ENCODE peak calls at places on chromosome 6, in four cellular contexts. M is H1, C is K562, A is HepG2. D is an unnamed sample.

GRCh38 chr6:100796049-100796823 is 84.9 kb downstream of the ASCC3 start:
- DNase-seq in M (no peak), C (peak; percentile 5), A (no peak), D (no peak)

GRCh38 chr6:4355241-4355640 is 219.9 kb upstream of the ECI2 start:
- DNase-seq in M (no peak), C (no peak), A (no peak), D (peak; percentile 61)

GRCh38 chr6:8229913-8230312 is 127.6 kb upstream of the EEF1E1 start:
- DNase-seq in M (peak; percentile 39), C (no peak), A (no peak), D (no peak)

GRCh38 chr6:3209114-3210023 is 18.1 kb downstream of the TUBB2B start:
- DNase-seq in M (peak; percentile 87), C (peak; percentile 93), A (peak; percentile 88), D (no peak)

GRCh38 chr6:167839343-167839742 is 12.6 kb downstream of the AFDN start:
- DNase-seq in M (no peak), C (no peak), A (no peak), D (no peak)

GRCh38 chr6:107618672-107619071 is 128.8 kb downstream of the SOBP start:
- DNase-seq in M (no peak), C (no peak), A (no peak), D (no peak)

GRCh38 chr6:43806041-43806757 is 36.2 kb downstream of the VEGFA start:
- DNase-seq in M (no peak), C (no peak), A (peak; percentile 98), D (no peak)

GRCh38 chr6:78611886-78612480 is 255.4 kb upstream of the IRAK1BP1 start:
- DNase-seq in M (no peak), C (peak; percentile 26), A (peak; percentile 1), D (peak; percentile 40)

GRCh38 chr6:43496370-43497128 is 13.6 kb downstream of the LRRC73 start:
- DNase-seq in M (no peak), C (peak; percentile 85), A (peak; percentile 80), D (peak; percentile 27)

GRCh38 chr6:136886110-136886509 is 36.0 kb upstream of the SLC35D3 start:
- DNase-seq in M (no peak), C (peak; percentile 20), A (peak; percentile 9), D (no peak)

GRCh38 chr6:52815167-52816092 is 11.8 kb upstream of the GSTA1 start:
- DNase-seq in M (peak; percentile 34), C (peak; percentile 66), A (peak; percentile 91), D (peak; percentile 14)

GRCh38 chr6:157867981-157868380 is 44.9 kb downstream of the SNX9 start:
- DNase-seq in M (no peak), C (no peak), A (no peak), D (peak; percentile 48)

GRCh38 chr6:159880412-159880811 is 10.4 kb upstream of the MAS1 start:
- DNase-seq in M (no peak), C (no peak), A (no peak), D (no peak)

DNA sequence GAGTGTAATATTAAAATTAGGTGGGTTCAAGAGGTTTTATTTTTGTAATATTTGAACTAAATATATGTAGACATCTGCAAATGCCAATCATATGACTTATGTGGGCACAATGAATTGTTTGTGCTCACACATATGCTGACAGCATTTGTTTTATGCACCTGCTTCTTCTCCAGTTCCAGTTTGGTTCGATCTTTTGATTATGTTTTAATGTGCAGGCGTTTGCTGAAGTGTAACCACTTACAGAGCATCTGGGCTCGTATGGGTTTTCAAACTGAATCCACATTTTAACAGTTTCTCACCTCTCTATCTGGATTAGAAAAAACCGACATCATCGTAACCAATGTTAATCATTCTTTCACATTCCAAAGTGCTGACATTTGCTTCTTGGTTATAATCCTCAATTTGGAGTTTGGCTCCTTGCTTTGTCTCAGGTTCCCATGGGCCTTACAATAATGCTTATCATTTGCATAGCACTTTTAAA is 129.1 kb upstream of the SPACA1 start:
- DNase-seq in M (no peak), C (no peak), A (no peak), D (no peak)
- H3K9ac ChIP-seq in M (no peak overlapping the region), C (no peak overlapping the region), A (no peak overlapping the region), D (no peak overlapping the region)

GRCh38 chr6:22106445-22106844 is 190.4 kb downstream of the PRL start:
- DNase-seq in M (no peak), C (no peak), A (no peak), D (no peak)
- TF ChIP-seq JUN in M (no peak), C (no peak), A (no peak), D (no peak)

GRCh38 chr6:11323666-11324452 is 91.4 kb upstream of the NEDD9 start:
- DNase-seq in M (no peak), C (no peak), A (peak; percentile 86), D (no peak)
- TF ChIP-seq POLR2A in M (no peak), C (no peak), A (peak; percentile 29), D (no peak)

GRCh38 chr6:151065027-151065815 is 174.5 kb upstream of the AKAP12 start:
- DNase-seq in M (no peak), C (no peak), A (no peak), D (no peak)
- H3K9ac ChIP-seq in M (no peak overlapping the region), C (no peak overlapping the region), A (no peak overlapping the region), D (no peak overlapping the region)

GRCh38 chr6:135600931-135601330 is 103.4 kb upstream of the AHI1 start:
- DNase-seq in M (no peak), C (no peak), A (no peak), D (no peak)
- TF ChIP-seq JUN in M (no peak), C (no peak), A (no peak), D (no peak)

GRCh38 chr6:24719125-24719931 is at the start of gene C6orf62:
- DNase-seq in M (no peak), C (peak; percentile 58), A (no peak), D (peak; percentile 28)
- TF ChIP-seq POLR2A in M (no peak), C (peak; percentile 59), A (peak; percentile 2), D (peak; percentile 57)

GRCh38 chr6:33787954-33788693 is 806 bp downstream of the LEMD2 start:
- DNase-seq in M (no peak), C (peak; percentile 79), A (peak; percentile 46), D (peak; percentile 77)

GRCh38 chr6:33789550-33789895 is 593 bp upstream of the LEMD2 start:
- DNase-seq in M (no peak), C (no peak), A (no peak), D (no peak)

GRCh38 chr6:33788694-33789549 is at the start of gene LEMD2:
- DNase-seq in M (peak; percentile 71), C (peak; percentile 96), A (peak; percentile 81), D (peak; percentile 94)

GRCh38 chr6:33790910-33791309 is 2.0 kb upstream of the LEMD2 start:
- DNase-seq in M (no peak), C (no peak), A (no peak), D (no peak)

GRCh38 chr6:33790306-33790855 is 1.5 kb upstream of the LEMD2 start:
- DNase-seq in M (no peak), C (no peak), A (no peak), D (no peak)
- H3K9ac ChIP-seq in M (no peak overlapping the region), C (no peak overlapping the region), A (no peak overlapping the region), D (no peak overlapping the region)

DNA sequence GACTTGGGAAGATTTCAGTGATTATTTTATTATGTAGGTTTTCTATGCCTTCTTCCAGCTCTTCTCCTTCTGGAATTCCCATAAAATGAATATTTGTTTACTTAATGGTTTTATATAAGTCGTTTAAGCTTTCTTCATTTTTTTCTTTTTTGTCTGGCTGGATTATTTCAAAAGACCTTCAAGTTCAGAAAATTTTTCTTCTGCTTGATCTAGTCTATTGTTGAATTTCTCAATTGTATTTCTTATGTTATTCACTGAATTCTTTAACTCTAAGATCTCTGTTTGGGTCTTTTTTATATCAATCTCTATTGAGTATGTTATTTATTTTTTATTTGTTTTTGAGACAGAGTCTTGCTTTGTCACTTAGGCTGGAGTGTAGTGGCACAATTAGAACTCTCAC is 117.4 kb downstream of the CEP57L1 start:
- DNase-seq in M (no peak), C (no peak), A (no peak), D (no peak)
- TF ChIP-seq JUN in M (no peak), C (no peak), A (no peak), D (no peak)

D was measured in endothelial cell of umbilical vein.